ENCODE peak calls at places on chromosome 2, in eight cellular contexts. V is heart left ventricle, U is stomach, I is right lobe of liver, G is H1, W is NB4, N is body of pancreas, C is sigmoid colon. L is an unnamed sample.

GRCh38 chr2:19540739-19541503 is 182.5 kb upstream of the OSR1 start:
- DNase-seq in V (no peak), U (no peak), I (peak; percentile 37), G (no peak), W (peak; percentile 20), N (peak; percentile 7), C (no peak), L (peak; percentile 17)

GRCh38 chr2:15772681-15773080 is 167.7 kb upstream of the MYCN start:
- DNase-seq in V (no peak), U (no peak), I (no peak), G (no peak), W (no peak), N (no peak), C (no peak), L (no peak)

GRCh38 chr2:28025116-28025515 is 134.6 kb downstream of the BABAM2 start:
- DNase-seq in V (no peak), U (no peak), I (no peak), G (no peak), W (no peak), N (no peak), C (no peak), L (no peak)

GRCh38 chr2:137937778-137938177 is 26.5 kb upstream of the HNMT start:
- DNase-seq in V (no peak), U (no peak), I (no peak), G (no peak), W (no peak), N (no peak), C (no peak), L (no peak)

GRCh38 chr2:233384811-233385488 is 30.7 kb downstream of the DGKD start:
- DNase-seq in V (no peak), U (peak; percentile 61), I (peak; percentile 35), G (no peak), W (no peak), N (no peak), C (no peak), L (no peak)

GRCh38 chr2:85920810-85921545 is 32.2 kb upstream of the ST3GAL5 start:
- DNase-seq in V (peak; percentile 33), U (no peak), I (no peak), G (no peak), W (no peak), N (peak; percentile 24), C (no peak), L (no peak)

GRCh38 chr2:122323927-122324326 is 568.5 kb downstream of the TSN start:
- DNase-seq in V (no peak), U (no peak), I (no peak), G (no peak), W (no peak), N (no peak), C (no peak), L (no peak)

GRCh38 chr2:233982421-233983121 is 65.4 kb downstream of the TRPM8 start:
- DNase-seq in V (no peak), U (no peak), I (no peak), G (no peak), W (no peak), N (no peak), C (no peak), L (peak; percentile 51)

GRCh38 chr2:60400462-60400861 is 153.0 kb downstream of the BCL11A start:
- DNase-seq in V (no peak), U (no peak), I (no peak), G (no peak), W (no peak), N (no peak), C (no peak), L (no peak)

GRCh38 chr2:8586397-8587051 is 95.3 kb upstream of the ID2 start:
- DNase-seq in V (no peak), U (no peak), I (no peak), G (no peak), W (no peak), N (no peak), C (no peak), L (no peak)

GRCh38 chr2:85712849-85713612 is 18.9 kb downstream of the GNLY start:
- DNase-seq in V (peak; percentile 49), U (peak; percentile 86), I (peak; percentile 90), G (no peak), W (no peak), N (peak; percentile 60), C (no peak), L (no peak)

GRCh38 chr2:49796221-49796705 is 641.9 kb upstream of the FSHR start:
- DNase-seq in V (no peak), U (no peak), I (no peak), G (no peak), W (no peak), N (no peak), C (no peak), L (no peak)

GRCh38 chr2:144256996-144257707 is 262.8 kb downstream of the ZEB2 start:
- DNase-seq in V (no peak), U (no peak), I (no peak), G (no peak), W (peak; percentile 54), N (no peak), C (no peak), L (no peak)

GRCh38 chr2:64931536-64932326 is 57.5 kb upstream of the SLC1A4 start:
- DNase-seq in V (no peak), U (no peak), I (no peak), G (no peak), W (no peak), N (no peak), C (peak; percentile 22), L (no peak)

GRCh38 chr2:42503291-42503690 is 9.5 kb upstream of the KCNG3 start:
- DNase-seq in V (no peak), U (no peak), I (no peak), G (no peak), W (no peak), N (peak; percentile 15), C (peak; percentile 20), L (no peak)

GRCh38 chr2:119179951-119180350 is 21.4 kb upstream of the C1QL2 start:
- DNase-seq in V (no peak), U (no peak), I (no peak), G (no peak), W (no peak), N (no peak), C (no peak), L (peak; percentile 83)

GRCh38 chr2:235026137-235026536 is 74.3 kb downstream of the SH3BP4 start:
- DNase-seq in V (no peak), U (peak; percentile 61), I (no peak), G (no peak), W (no peak), N (peak; percentile 79), C (peak; percentile 62), L (peak; percentile 63)

DNA sequence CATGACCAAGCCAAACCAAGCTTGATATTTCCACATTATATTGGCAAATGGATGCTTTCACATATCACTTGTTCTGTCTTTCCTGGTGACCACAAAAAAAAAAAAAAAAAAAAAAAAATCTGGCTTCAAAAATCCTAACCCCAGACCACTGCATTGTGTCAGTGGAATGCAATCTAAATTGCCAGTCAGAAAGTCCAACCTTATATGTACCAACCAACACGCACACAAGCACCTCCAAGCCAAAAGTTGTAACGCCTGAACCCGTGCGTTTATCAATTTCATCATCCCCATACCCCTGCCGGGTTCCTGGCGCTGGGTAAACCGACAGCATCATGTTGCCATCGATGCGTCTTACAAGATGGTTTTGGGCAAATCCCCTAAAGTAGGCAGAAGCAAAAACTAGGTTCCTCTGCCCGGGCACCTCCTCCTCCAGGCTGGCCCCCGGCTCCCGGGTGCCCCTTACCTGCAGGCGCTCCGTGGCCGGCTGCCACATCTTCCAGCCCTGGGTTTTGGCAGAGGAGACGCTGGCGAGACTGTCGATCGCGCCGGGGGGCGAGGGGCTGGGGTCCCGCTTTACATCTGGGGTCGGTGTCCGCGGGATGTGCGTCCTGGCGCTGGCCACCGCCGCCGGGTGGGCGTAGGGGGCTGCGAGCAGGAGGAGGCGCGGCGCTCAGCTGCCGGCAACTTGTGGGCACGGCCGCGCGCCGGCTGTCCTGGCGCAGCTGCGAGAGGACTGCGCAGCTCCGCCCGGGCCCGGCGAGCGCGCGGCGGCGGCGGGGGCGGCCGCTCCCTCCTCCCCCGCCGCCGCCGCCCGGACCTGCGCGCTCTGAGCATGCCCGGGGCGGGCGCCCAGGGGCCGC is at the start of gene PID1:
- DNase-seq in V (peak; percentile 33), U (no peak), I (peak; percentile 47), G (no peak), W (no peak), N (peak; percentile 66), C (peak; percentile 72), L (peak; percentile 71)
- TF ChIP-seq POLR2A in V (peak; percentile 33), U (no peak), I (peak; percentile 84), G (no peak), W (no peak), N (peak; percentile 18), C (no peak), L (peak; percentile 63)

GRCh38 chr2:148645135-148645924 is 779 bp downstream of the EPC2 start:
- DNase-seq in V (peak; percentile 93), U (peak; percentile 97), I (peak; percentile 93), G (peak; percentile 70), W (peak; percentile 93), N (peak; percentile 97), C (peak; percentile 97), L (peak; percentile 53)
- TF ChIP-seq POLR2A in V (peak; percentile 16), U (no peak), I (no peak), G (peak; percentile 82), W (no peak), N (no peak), C (no peak), L (peak; percentile 19)

DNA sequence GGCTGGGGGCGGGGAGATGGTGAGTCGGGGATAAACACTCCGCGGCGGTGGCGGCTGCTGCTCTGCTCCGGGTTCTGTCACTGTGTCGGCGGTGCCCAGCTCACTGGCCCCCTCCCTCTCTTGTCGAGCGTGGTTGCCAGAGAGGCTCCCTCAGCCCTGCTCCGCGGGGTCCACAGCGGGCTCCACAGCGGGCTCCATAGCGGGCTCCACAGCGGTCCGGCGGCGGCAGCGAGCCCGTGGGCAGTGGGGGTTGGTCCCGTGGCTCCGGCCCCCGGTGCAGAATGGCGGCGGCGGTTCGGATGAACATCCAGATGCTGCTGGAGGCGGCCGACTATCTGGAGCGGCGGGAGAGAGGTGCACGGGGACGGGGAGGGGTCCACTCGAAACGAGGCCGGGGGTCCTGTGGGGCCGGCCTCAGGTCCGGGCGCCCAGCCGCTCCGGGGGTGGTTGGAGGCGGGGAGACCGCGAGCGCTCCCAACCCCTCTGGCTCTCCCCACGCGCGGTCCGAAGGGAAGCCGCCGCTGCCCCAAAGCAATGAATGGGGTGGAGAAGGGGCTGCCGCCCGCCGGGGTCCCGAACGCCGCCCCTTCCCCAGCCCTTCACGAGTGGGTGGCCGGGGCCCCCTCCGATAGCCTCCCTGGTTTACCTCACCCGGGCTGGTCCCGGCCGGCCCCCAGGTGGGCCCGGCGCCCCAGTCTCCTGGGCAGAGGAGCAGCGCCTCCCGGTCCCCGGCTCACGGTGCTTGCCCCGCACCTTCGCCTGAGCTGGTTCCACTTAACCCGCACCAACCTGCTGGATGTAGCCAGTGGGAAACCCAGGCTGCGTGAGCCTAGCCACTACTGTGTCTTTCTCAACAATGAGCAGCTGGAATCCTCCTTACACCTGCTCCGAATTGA is at the start of gene MXD1:
- DNase-seq in V (peak; percentile 23), U (peak; percentile 38), I (peak; percentile 51), G (no peak), W (peak; percentile 47), N (peak; percentile 41), C (no peak), L (no peak)
- TF ChIP-seq POLR2A in V (peak; percentile 94), U (no peak), I (peak; percentile 95), G (no peak), W (peak; percentile 66), N (peak; percentile 95), C (peak; percentile 91), L (peak; percentile 71)

DNA sequence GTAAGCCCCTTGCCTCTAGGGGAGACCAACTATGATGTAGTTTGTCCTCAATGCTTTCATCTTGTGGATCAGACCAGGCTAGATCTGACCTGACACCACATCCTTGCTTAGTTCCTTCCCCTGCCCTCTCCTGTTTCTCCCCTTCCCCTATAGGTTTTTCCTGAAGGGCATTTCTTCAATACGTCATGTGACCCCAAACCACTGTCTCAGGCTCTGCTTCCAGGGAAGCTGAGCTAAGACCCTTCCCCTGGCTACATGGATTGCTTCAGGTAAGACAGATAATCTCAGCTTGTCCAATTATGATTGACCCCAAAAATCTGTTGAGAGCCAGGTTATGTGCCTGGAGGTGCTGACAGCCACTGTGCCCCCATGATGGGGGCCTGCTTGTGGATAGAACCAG is 22.6 kb upstream of the TTL start:
- DNase-seq in V (no peak), U (no peak), I (no peak), G (no peak), W (no peak), N (no peak), C (no peak), L (no peak)
- TF ChIP-seq POLR2A in V (no peak), U (no peak), I (no peak), G (no peak), W (no peak), N (no peak), C (no peak), L (no peak)